ENCODE peak calls at places on chromosomes 11 and 22, in eight cellular contexts. H is heart left ventricle; P is stomach; N is H1; X is cardiac muscle cell; Z is HCT116; T is adrenal gland; S is CD4-positive, alpha-beta memory T cell. M is an unnamed sample.

GRCh38 chr22:24091551-24092420 is 80.7 kb downstream of the CABIN1 start:
- DNase-seq in H (peak; percentile 76), P (no peak), N (no peak), X (peak; percentile 33), Z (no peak), T (peak; percentile 89), S (no peak), M (no peak)

GRCh38 chr11:85167038-85167437 is 460.1 kb downstream of the DLG2 start:
- DNase-seq in H (no peak), P (no peak), N (no peak), X (no peak), Z (no peak), T (no peak), S (no peak), M (no peak)

GRCh38 chr11:122731500-122731913 is 76.0 kb downstream of the UBASH3B start:
- DNase-seq in H (no peak), P (no peak), N (no peak), X (no peak), Z (no peak), T (no peak), S (no peak), M (no peak)

GRCh38 chr22:26471522-26471921 is 12.1 kb downstream of the HPS4 start:
- DNase-seq in H (no peak), P (peak; percentile 44), N (peak; percentile 29), X (no peak), Z (peak; percentile 47), T (peak; percentile 31), S (no peak), M (no peak)

GRCh38 chr22:35326854-35327562 is 27.3 kb downstream of the TOM1 start:
- DNase-seq in H (no peak), P (no peak), N (no peak), X (no peak), Z (no peak), T (no peak), S (no peak), M (no peak)

GRCh38 chr11:120912504-120912903 is 111.4 kb upstream of the TBCEL start:
- DNase-seq in H (no peak), P (no peak), N (no peak), X (peak; percentile 65), Z (peak; percentile 53), T (no peak), S (no peak), M (no peak)

GRCh38 chr11:73563539-73564200 is 34.2 kb downstream of the FAM168A start:
- DNase-seq in H (no peak), P (no peak), N (no peak), X (no peak), Z (no peak), T (no peak), S (no peak), M (no peak)

GRCh38 chr11:15770798-15771414 is 585.4 kb downstream of the SOX6 start:
- DNase-seq in H (no peak), P (peak; percentile 37), N (peak; percentile 13), X (peak; percentile 57), Z (peak; percentile 13), T (peak; percentile 66), S (no peak), M (peak; percentile 49)

GRCh38 chr11:82355313-82355823 is 378.3 kb downstream of the FAM181B start:
- DNase-seq in H (no peak), P (no peak), N (no peak), X (no peak), Z (no peak), T (no peak), S (no peak), M (no peak)

GRCh38 chr22:19674129-19674928 is 40.0 kb upstream of the SEPTIN5 start:
- DNase-seq in H (no peak), P (no peak), N (no peak), X (no peak), Z (no peak), T (no peak), S (no peak), M (no peak)

GRCh38 chr22:23268139-23268712 is 87.9 kb downstream of the BCR start:
- DNase-seq in H (no peak), P (no peak), N (no peak), X (no peak), Z (no peak), T (no peak), S (no peak), M (no peak)

GRCh38 chr11:93922830-93923229 is 72.4 kb upstream of the VSTM5 start:
- DNase-seq in H (no peak), P (no peak), N (no peak), X (no peak), Z (no peak), T (no peak), S (no peak), M (no peak)
- H3K9me3 ChIP-seq in H (peaks cover 4% of the 10 kb centered on the region), P (no peaks in the 10 kb centered on the region), N (no peaks in the 10 kb centered on the region), X (no peaks in the 10 kb centered on the region), Z (no peaks in the 10 kb centered on the region), T (no peaks in the 10 kb centered on the region), S (no peaks in the 10 kb centered on the region), M (no peaks in the 10 kb centered on the region)

GRCh38 chr11:69637956-69638871 is 2.7 kb upstream of the CCND1 start:
- DNase-seq in H (peak; percentile 53), P (peak; percentile 77), N (no peak), X (peak; percentile 85), Z (peak; percentile 80), T (peak; percentile 69), S (no peak), M (peak; percentile 80)
- H3K4me3 ChIP-seq in H (peak overlapping the region; percentile 86), P (peak overlapping the region; percentile 43), N (peak overlapping the region; percentile 45), X (peak overlapping the region; percentile 19), Z (peak overlapping the region; percentile 96), T (peak overlapping the region; percentile 2), S (no peak overlapping the region), M (peak overlapping the region; percentile 80)

GRCh38 chr11:8914661-8915018 is 3.7 kb downstream of the AKIP1 start:
- DNase-seq in H (no peak), P (no peak), N (no peak), X (no peak), Z (no peak), T (no peak), S (no peak), M (no peak)

GRCh38 chr11:8922691-8923090 is 10.1 kb downstream of the C11orf16 start:
- DNase-seq in H (no peak), P (no peak), N (no peak), X (no peak), Z (no peak), T (no peak), S (no peak), M (no peak)

GRCh38 chr11:8913961-8914660 is 3.1 kb downstream of the AKIP1 start:
- DNase-seq in H (no peak), P (no peak), N (no peak), X (peak; percentile 59), Z (no peak), T (peak; percentile 74), S (peak; percentile 46), M (no peak)

GRCh38 chr11:8917157-8917820 is 6.3 kb downstream of the AKIP1 start:
- DNase-seq in H (no peak), P (peak; percentile 42), N (no peak), X (peak; percentile 56), Z (no peak), T (no peak), S (no peak), M (peak; percentile 75)
- H3K36me3 ChIP-seq in H (peaks cover 14% of the 10 kb centered on the region), P (peaks cover 64% of the 10 kb centered on the region), N (peaks cover 47% of the 10 kb centered on the region), X (peaks cover 23% of the 10 kb centered on the region), Z (peaks cover 3% of the 10 kb centered on the region), T (no peaks in the 10 kb centered on the region), S (peaks cover 23% of the 10 kb centered on the region), M (peaks cover 64% of the 10 kb centered on the region)

DNA sequence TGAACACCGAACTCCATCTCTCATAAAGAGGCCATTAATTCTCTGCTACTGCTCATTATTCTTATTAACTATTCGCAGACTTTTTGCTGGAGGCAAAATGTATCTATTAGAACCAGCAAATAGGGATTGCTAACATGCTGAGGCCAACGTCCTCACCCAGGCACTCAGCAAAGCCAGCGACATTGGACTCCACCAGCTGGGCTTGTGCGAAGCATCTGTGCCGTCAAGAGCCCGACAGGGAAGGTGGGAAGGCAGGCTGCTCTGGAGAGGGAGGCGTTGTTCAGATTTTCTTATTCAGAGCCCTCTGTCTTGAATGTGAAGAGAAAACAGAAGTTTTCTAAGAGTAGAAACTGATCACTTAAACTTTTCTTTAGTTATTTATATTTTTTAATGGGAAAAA is 615.6 kb upstream of the KIRREL3 start:
- DNase-seq in H (no peak), P (no peak), N (no peak), X (no peak), Z (no peak), T (peak; percentile 72), S (no peak), M (no peak)
- H3K9me3 ChIP-seq in H (no peaks in the 10 kb centered on the region), P (no peaks in the 10 kb centered on the region), N (no peaks in the 10 kb centered on the region), X (no peaks in the 10 kb centered on the region), Z (no peaks in the 10 kb centered on the region), T (no peaks in the 10 kb centered on the region), S (no peaks in the 10 kb centered on the region), M (no peaks in the 10 kb centered on the region)

GRCh38 chr11:69382131-69383128 is 88.5 kb downstream of the MYEOV start:
- DNase-seq in H (no peak), P (peak; percentile 27), N (no peak), X (no peak), Z (peak; percentile 70), T (peak; percentile 62), S (no peak), M (peak; percentile 52)
- H3K4me3 ChIP-seq in H (no peak overlapping the region), P (no peak overlapping the region), N (no peak overlapping the region), X (no peak overlapping the region), Z (peak overlapping the region; percentile 61), T (no peak overlapping the region), S (no peak overlapping the region), M (no peak overlapping the region)

GRCh38 chr11:47328449-47329390 is 23.8 kb downstream of the MYBPC3 start:
- DNase-seq in H (no peak), P (no peak), N (no peak), X (no peak), Z (no peak), T (no peak), S (no peak), M (peak; percentile 34)

GRCh38 chr11:47329431-47329993 is 23.0 kb downstream of the MYBPC3 start:
- DNase-seq in H (no peak), P (no peak), N (no peak), X (no peak), Z (no peak), T (no peak), S (no peak), M (peak; percentile 28)

GRCh38 chr11:47327025-47327424 is 25.5 kb downstream of the MYBPC3 start:
- DNase-seq in H (no peak), P (no peak), N (no peak), X (no peak), Z (no peak), T (no peak), S (no peak), M (peak; percentile 26)

GRCh38 chr11:47326198-47326597 is 26.3 kb downstream of the MYBPC3 start:
- DNase-seq in H (no peak), P (no peak), N (no peak), X (no peak), Z (no peak), T (no peak), S (no peak), M (peak; percentile 35)

GRCh38 chr11:47327949-47328348 is 24.6 kb downstream of the MYBPC3 start:
- DNase-seq in H (no peak), P (no peak), N (no peak), X (no peak), Z (no peak), T (no peak), S (no peak), M (no peak)
- H3K36me3 ChIP-seq in H (peaks cover 20% of the 10 kb centered on the region), P (no peaks in the 10 kb centered on the region), N (peaks cover 10% of the 10 kb centered on the region), X (peaks cover 37% of the 10 kb centered on the region), Z (peaks cover 7% of the 10 kb centered on the region), T (no peaks in the 10 kb centered on the region), S (peaks cover 47% of the 10 kb centered on the region), M (no peaks in the 10 kb centered on the region)

M was measured in lower lobe of right lung.